ENCODE peak calls at places on chromosomes 12 and 14, in five cellular contexts. One of them, this sample, is unnamed.

GRCh38 chr12:105334001-105334400 is 3.5 kb downstream of the C12orf75 start:
- DNase-seq in GM12878: no peak
- DNase-seq in H1: no peak
- DNase-seq in NT2/D1: no peak
- DNase-seq in HepG2: no peak
- DNase-seq in this sample: peak; percentile 10

GRCh38 chr12:79689477-79690155 is 1.1 kb downstream of the PAWR start:
- DNase-seq in H1: peak; percentile 66
- DNase-seq in HepG2: peak; percentile 27
- DNase-seq in GM12878: no peak
- DNase-seq in NT2/D1: no peak
- DNase-seq in this sample: peak; percentile 33

GRCh38 chr12:120346681-120347080 is 19.1 kb upstream of the PLA2G1B start:
- DNase-seq in GM12878: no peak
- DNase-seq in HepG2: no peak
- DNase-seq in H1: no peak
- DNase-seq in NT2/D1: no peak
- DNase-seq in this sample: no peak

GRCh38 chr12:16691624-16692023 is 85.7 kb upstream of the LMO3 start:
- DNase-seq in NT2/D1: no peak
- DNase-seq in GM12878: no peak
- DNase-seq in HepG2: no peak
- DNase-seq in H1: no peak
- DNase-seq in this sample: no peak

GRCh38 chr12:53495903-53496751 is 3.1 kb downstream of the MAP3K12 start:
- DNase-seq in NT2/D1: no peak
- DNase-seq in GM12878: peak; percentile 28
- DNase-seq in H1: no peak
- DNase-seq in HepG2: peak; percentile 63
- DNase-seq in this sample: no peak

GRCh38 chr12:107912421-107913004 is 138.0 kb downstream of the ASCL4 start:
- DNase-seq in H1: peak; percentile 98
- DNase-seq in NT2/D1: peak; percentile 58
- DNase-seq in GM12878: no peak
- DNase-seq in HepG2: no peak
- DNase-seq in this sample: peak; percentile 84

GRCh38 chr14:42869681-42870080 is 1263.0 kb downstream of the LRFN5 start:
- DNase-seq in HepG2: no peak
- DNase-seq in NT2/D1: no peak
- DNase-seq in H1: no peak
- DNase-seq in GM12878: no peak
- DNase-seq in this sample: no peak

GRCh38 chr12:98559666-98560065 is 33.8 kb upstream of the SLC25A3 start:
- DNase-seq in GM12878: no peak
- DNase-seq in NT2/D1: no peak
- DNase-seq in HepG2: peak; percentile 60
- DNase-seq in H1: no peak
- DNase-seq in this sample: no peak

GRCh38 chr12:54394281-54394719 is 9.8 kb upstream of the ZNF385A start:
- DNase-seq in GM12878: no peak
- DNase-seq in HepG2: peak; percentile 25
- DNase-seq in NT2/D1: no peak
- DNase-seq in H1: peak; percentile 86
- DNase-seq in this sample: peak; percentile 66

GRCh38 chr12:77575376-77575775 is 255.3 kb upstream of the NAV3 start:
- DNase-seq in H1: no peak
- DNase-seq in NT2/D1: no peak
- DNase-seq in GM12878: no peak
- DNase-seq in HepG2: no peak
- DNase-seq in this sample: no peak

GRCh38 chr12:100927825-100928224 is 133.2 kb downstream of the ANO4 start:
- DNase-seq in HepG2: no peak
- DNase-seq in GM12878: no peak
- DNase-seq in NT2/D1: no peak
- DNase-seq in H1: no peak
- DNase-seq in this sample: no peak

GRCh38 chr12:50415899-50416479 is 15.3 kb downstream of the LARP4 start:
- DNase-seq in HepG2: no peak
- DNase-seq in GM12878: no peak
- DNase-seq in NT2/D1: no peak
- DNase-seq in H1: no peak
- DNase-seq in this sample: no peak

GRCh38 chr12:47534695-47535094 is 171.1 kb downstream of the RPAP3 start:
- DNase-seq in NT2/D1: no peak
- DNase-seq in H1: no peak
- DNase-seq in HepG2: no peak
- DNase-seq in GM12878: no peak
- DNase-seq in this sample: no peak

DNA sequence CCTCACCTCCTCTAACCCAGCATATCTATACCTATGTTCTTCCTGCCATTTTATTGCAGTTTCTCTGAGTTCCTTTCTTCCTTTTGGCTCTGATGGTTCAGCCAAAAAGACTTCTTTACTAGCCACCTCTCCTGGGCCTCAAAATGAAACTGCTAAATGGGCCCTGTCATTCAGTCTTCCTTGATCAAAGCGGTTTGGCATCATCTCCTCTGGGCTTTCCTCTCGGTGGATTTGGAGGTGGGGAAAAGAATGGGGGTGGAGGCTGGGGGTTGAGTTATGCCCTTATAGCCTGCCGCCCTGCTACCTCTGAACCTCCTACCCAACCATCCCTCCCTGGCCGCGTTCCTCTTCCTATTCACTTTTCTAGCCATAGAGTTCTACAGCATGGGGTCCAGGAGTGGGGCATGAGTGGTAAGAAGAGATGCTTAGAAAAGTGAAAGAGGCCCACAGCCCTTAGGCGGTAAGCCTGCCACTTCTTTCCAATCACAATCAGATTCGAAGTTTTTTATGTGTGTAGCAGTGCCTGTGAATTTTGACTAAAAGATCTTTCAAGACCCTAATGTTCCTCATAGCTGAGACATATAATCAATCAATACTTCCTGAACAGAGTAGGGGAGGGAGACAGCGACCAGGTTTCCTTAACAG is 2.5 kb downstream of the AJUBA start:
- DNase-seq in H1: no peak
- DNase-seq in HepG2: peak; percentile 49
- DNase-seq in GM12878: no peak
- DNase-seq in NT2/D1: no peak
- DNase-seq in this sample: no peak
- TF ChIP-seq SUZ12 in H1: no peak
- TF ChIP-seq SUZ12 in HepG2: no peak
- TF ChIP-seq SUZ12 in GM12878: no peak
- TF ChIP-seq SUZ12 in NT2/D1: no peak
- TF ChIP-seq SUZ12 in this sample: no peak

GRCh38 chr12:90902596-90902995 is 52.4 kb downstream of the CCER1 start:
- DNase-seq in H1: no peak
- DNase-seq in GM12878: no peak
- DNase-seq in NT2/D1: no peak
- DNase-seq in HepG2: no peak
- DNase-seq in this sample: no peak

GRCh38 chr12:90897316-90897715 is 57.7 kb downstream of the CCER1 start:
- DNase-seq in NT2/D1: no peak
- DNase-seq in GM12878: no peak
- DNase-seq in HepG2: no peak
- DNase-seq in H1: no peak
- DNase-seq in this sample: no peak

GRCh38 chr12:90899456-90900182 is 55.4 kb downstream of the CCER1 start:
- DNase-seq in HepG2: no peak
- DNase-seq in NT2/D1: no peak
- DNase-seq in GM12878: no peak
- DNase-seq in H1: no peak
- DNase-seq in this sample: no peak

GRCh38 chr12:90896164-90896563 is 58.8 kb downstream of the CCER1 start:
- DNase-seq in GM12878: no peak
- DNase-seq in HepG2: no peak
- DNase-seq in H1: no peak
- DNase-seq in NT2/D1: no peak
- DNase-seq in this sample: no peak

GRCh38 chr12:90897981-90898380 is 57.0 kb downstream of the CCER1 start:
- DNase-seq in GM12878: no peak
- DNase-seq in HepG2: no peak
- DNase-seq in H1: no peak
- DNase-seq in NT2/D1: no peak
- DNase-seq in this sample: no peak
- TF ChIP-seq SUZ12 in GM12878: no peak
- TF ChIP-seq SUZ12 in HepG2: no peak
- TF ChIP-seq SUZ12 in H1: no peak
- TF ChIP-seq SUZ12 in NT2/D1: no peak
- TF ChIP-seq SUZ12 in this sample: no peak

GRCh38 chr12:8081228-8081920 is 700 bp upstream of the NECAP1 start:
- DNase-seq in NT2/D1: no peak
- DNase-seq in H1: no peak
- DNase-seq in HepG2: no peak
- DNase-seq in GM12878: no peak
- DNase-seq in this sample: no peak

GRCh38 chr12:8078400-8078799 is 3.7 kb upstream of the NECAP1 start:
- DNase-seq in GM12878: no peak
- DNase-seq in NT2/D1: peak; percentile 84
- DNase-seq in HepG2: no peak
- DNase-seq in H1: no peak
- DNase-seq in this sample: no peak

GRCh38 chr12:8080131-8080530 is 1.9 kb upstream of the NECAP1 start:
- DNase-seq in H1: no peak
- DNase-seq in HepG2: no peak
- DNase-seq in NT2/D1: no peak
- DNase-seq in GM12878: no peak
- DNase-seq in this sample: no peak

GRCh38 chr12:8077207-8077606 is 4.9 kb upstream of the NECAP1 start:
- DNase-seq in NT2/D1: peak; percentile 52
- DNase-seq in H1: no peak
- DNase-seq in HepG2: no peak
- DNase-seq in GM12878: no peak
- DNase-seq in this sample: no peak

DNA sequence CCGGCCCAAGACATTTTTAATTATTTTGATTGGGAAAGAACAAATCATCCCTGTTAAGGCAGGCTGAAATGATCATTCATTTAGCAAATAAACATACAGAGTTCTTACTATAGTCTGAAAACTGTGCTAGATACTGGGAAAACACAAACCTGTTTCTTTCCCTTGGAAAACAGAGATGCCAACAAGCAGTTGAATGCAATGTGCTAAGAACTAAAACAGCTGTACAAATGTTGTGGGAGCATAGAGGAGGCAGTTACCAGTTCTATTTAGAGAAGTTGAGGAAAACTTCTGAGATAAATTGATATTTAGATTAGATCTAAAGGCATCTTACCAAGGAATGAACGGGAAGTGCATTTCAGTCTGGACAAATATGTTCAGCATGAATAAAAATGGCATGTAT is 3.2 kb upstream of the NECAP1 start:
- DNase-seq in NT2/D1: no peak
- DNase-seq in H1: no peak
- DNase-seq in GM12878: no peak
- DNase-seq in HepG2: no peak
- DNase-seq in this sample: no peak
- TF ChIP-seq SUZ12 in NT2/D1: no peak
- TF ChIP-seq SUZ12 in H1: no peak
- TF ChIP-seq SUZ12 in GM12878: no peak
- TF ChIP-seq SUZ12 in HepG2: no peak
- TF ChIP-seq SUZ12 in this sample: no peak

GRCh38 chr12:14443531-14443930 is 78.0 kb downstream of the ATF7IP start:
- DNase-seq in NT2/D1: no peak
- DNase-seq in HepG2: no peak
- DNase-seq in GM12878: no peak
- DNase-seq in H1: no peak
- DNase-seq in this sample: no peak
- TF ChIP-seq SUZ12 in NT2/D1: no peak
- TF ChIP-seq SUZ12 in HepG2: no peak
- TF ChIP-seq SUZ12 in GM12878: no peak
- TF ChIP-seq SUZ12 in H1: no peak
- TF ChIP-seq SUZ12 in this sample: no peak

GRCh38 chr14:100146548-100147091 is 12.8 kb downstream of the DEGS2 start:
- DNase-seq in GM12878: no peak
- DNase-seq in H1: no peak
- DNase-seq in NT2/D1: no peak
- DNase-seq in HepG2: no peak
- DNase-seq in this sample: no peak

GRCh38 chr14:100148837-100149731 is 10.4 kb downstream of the DEGS2 start:
- DNase-seq in GM12878: no peak
- DNase-seq in HepG2: no peak
- DNase-seq in H1: no peak
- DNase-seq in NT2/D1: no peak
- DNase-seq in this sample: no peak

GRCh38 chr14:100147691-100148464 is 11.6 kb downstream of the DEGS2 start:
- DNase-seq in HepG2: no peak
- DNase-seq in H1: no peak
- DNase-seq in GM12878: no peak
- DNase-seq in NT2/D1: no peak
- DNase-seq in this sample: no peak

GRCh38 chr14:100145682-100146464 is 13.6 kb downstream of the DEGS2 start:
- DNase-seq in HepG2: no peak
- DNase-seq in H1: no peak
- DNase-seq in GM12878: no peak
- DNase-seq in NT2/D1: no peak
- DNase-seq in this sample: no peak

DNA sequence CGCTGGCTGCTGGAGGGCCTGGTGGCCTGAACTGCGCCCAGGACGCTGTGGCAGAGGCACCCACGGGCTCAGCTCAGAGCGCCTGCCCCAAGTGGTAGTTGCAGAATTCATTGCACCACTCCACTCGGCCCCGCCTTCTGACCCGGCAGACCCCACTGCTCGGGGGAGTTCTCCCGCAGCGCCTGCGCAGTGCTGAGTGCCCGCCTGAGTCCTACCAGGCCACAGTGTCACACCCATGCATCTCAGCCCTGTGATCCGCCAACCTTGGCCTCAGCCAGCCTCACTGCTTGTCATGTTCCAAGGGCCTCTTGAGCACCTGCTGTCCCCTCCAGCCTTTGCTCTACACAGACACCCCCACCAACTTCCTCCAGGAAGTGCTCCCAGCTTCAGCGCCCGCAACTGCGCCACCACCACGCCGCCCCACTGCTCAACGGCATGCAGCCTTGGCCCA is 12.2 kb downstream of the DEGS2 start:
- DNase-seq in H1: no peak
- DNase-seq in GM12878: no peak
- DNase-seq in NT2/D1: no peak
- DNase-seq in HepG2: no peak
- DNase-seq in this sample: no peak
- TF ChIP-seq SUZ12 in H1: no peak
- TF ChIP-seq SUZ12 in GM12878: no peak
- TF ChIP-seq SUZ12 in NT2/D1: no peak
- TF ChIP-seq SUZ12 in HepG2: no peak
- TF ChIP-seq SUZ12 in this sample: no peak

GRCh38 chr14:59398841-59399240 is 66.3 kb downstream of the GPR135 start:
- DNase-seq in GM12878: no peak
- DNase-seq in NT2/D1: no peak
- DNase-seq in H1: no peak
- DNase-seq in HepG2: no peak
- DNase-seq in this sample: no peak
- TF ChIP-seq SUZ12 in GM12878: no peak
- TF ChIP-seq SUZ12 in NT2/D1: no peak
- TF ChIP-seq SUZ12 in H1: no peak
- TF ChIP-seq SUZ12 in HepG2: no peak
- TF ChIP-seq SUZ12 in this sample: no peak

GRCh38 chr12:109833307-109834189 is at the start of gene TRPV4:
- DNase-seq in HepG2: no peak
- DNase-seq in GM12878: no peak
- DNase-seq in NT2/D1: peak; percentile 39
- DNase-seq in H1: peak; percentile 77
- DNase-seq in this sample: peak; percentile 60
- TF ChIP-seq SUZ12 in HepG2: no peak
- TF ChIP-seq SUZ12 in GM12878: peak; percentile 9
- TF ChIP-seq SUZ12 in NT2/D1: no peak
- TF ChIP-seq SUZ12 in H1: no peak
- TF ChIP-seq SUZ12 in this sample: no peak

GRCh38 chr12:3753549-3754284 is 808 bp upstream of the CRACR2A start:
- DNase-seq in NT2/D1: no peak
- DNase-seq in H1: peak; percentile 44
- DNase-seq in HepG2: no peak
- DNase-seq in GM12878: no peak
- DNase-seq in this sample: no peak
- TF ChIP-seq SUZ12 in NT2/D1: no peak
- TF ChIP-seq SUZ12 in H1: no peak
- TF ChIP-seq SUZ12 in HepG2: no peak
- TF ChIP-seq SUZ12 in GM12878: no peak
- TF ChIP-seq SUZ12 in this sample: no peak